ENCODE peak calls at places on chromosomes 6 and 20, in four cellular contexts. One of them, this sample, is unnamed.

GRCh38 chr6:11323666-11324452 is 91.4 kb upstream of the NEDD9 start:
- DNase-seq in GM12878: peak
- DNase-seq in K562: no peak
- DNase-seq in HCT116: no peak
- DNase-seq in this sample: no peak

GRCh38 chr20:6700563-6701328 is 66.7 kb upstream of the BMP2 start:
- DNase-seq in K562: no peak
- DNase-seq in GM12878: no peak
- DNase-seq in HCT116: no peak
- DNase-seq in this sample: no peak

GRCh38 chr20:13839421-13840092 is 54.7 kb downstream of the NDUFAF5 start:
- DNase-seq in K562: no peak
- DNase-seq in GM12878: no peak
- DNase-seq in HCT116: no peak
- DNase-seq in this sample: no peak

GRCh38 chr20:4961746-4962145 is 39.6 kb downstream of the SLC23A2 start:
- DNase-seq in K562: no peak
- DNase-seq in GM12878: no peak
- DNase-seq in HCT116: no peak
- DNase-seq in this sample: no peak

GRCh38 chr6:43942616-43943015 is 172.6 kb downstream of the VEGFA start:
- DNase-seq in GM12878: no peak
- DNase-seq in HCT116: no peak
- DNase-seq in K562: no peak
- DNase-seq in this sample: no peak

GRCh38 chr20:57622579-57623381 is 2.6 kb upstream of the ZBP1 start:
- DNase-seq in K562: peak
- DNase-seq in GM12878: no peak
- DNase-seq in HCT116: peak
- DNase-seq in this sample: peak

GRCh38 chr6:130968486-130968885 is 94.6 kb downstream of the EPB41L2 start:
- DNase-seq in HCT116: no peak
- DNase-seq in K562: no peak
- DNase-seq in GM12878: no peak
- DNase-seq in this sample: peak

GRCh38 chr20:46647469-46647868 is 3.8 kb downstream of the SLC13A3 start:
- DNase-seq in HCT116: no peak
- DNase-seq in GM12878: no peak
- DNase-seq in K562: no peak
- DNase-seq in this sample: no peak

GRCh38 chr20:21396921-21397340 is 395 bp downstream of the NKX2-4 start:
- DNase-seq in GM12878: no peak
- DNase-seq in HCT116: no peak
- DNase-seq in K562: no peak
- DNase-seq in this sample: peak

GRCh38 chr6:166627875-166628849 is 1.1 kb upstream of the RPS6KA2 start:
- DNase-seq in K562: peak
- DNase-seq in HCT116: no peak
- DNase-seq in GM12878: no peak
- DNase-seq in this sample: peak

GRCh38 chr6:26032387-26033131 is 54.7 kb upstream of the HFE start:
- DNase-seq in K562: no peak
- DNase-seq in GM12878: peak
- DNase-seq in HCT116: no peak
- DNase-seq in this sample: peak

GRCh38 chr6:25266425-25267135 is 12.6 kb upstream of the CARMIL1 start:
- DNase-seq in HCT116: no peak
- DNase-seq in GM12878: no peak
- DNase-seq in K562: no peak
- DNase-seq in this sample: no peak

GRCh38 chr6:134853111-134854055 is 96.5 kb downstream of the ALDH8A1 start:
- DNase-seq in GM12878: no peak
- DNase-seq in K562: no peak
- DNase-seq in HCT116: peak
- DNase-seq in this sample: no peak

GRCh38 chr6:131909408-131910218 is 41.6 kb downstream of the CCN2 start:
- DNase-seq in GM12878: no peak
- DNase-seq in K562: peak
- DNase-seq in HCT116: peak
- DNase-seq in this sample: peak

GRCh38 chr6:37630281-37630799 is 67.3 kb downstream of the MDGA1 start:
- DNase-seq in HCT116: peak
- DNase-seq in GM12878: no peak
- DNase-seq in K562: no peak
- DNase-seq in this sample: no peak

GRCh38 chr20:17556842-17557674 is 12.8 kb upstream of the DSTN start:
- DNase-seq in HCT116: no peak
- DNase-seq in GM12878: no peak
- DNase-seq in K562: no peak
- DNase-seq in this sample: no peak

GRCh38 chr6:29945421-29945820 is 3.1 kb downstream of the HLA-A start:
- DNase-seq in HCT116: no peak
- DNase-seq in K562: no peak
- DNase-seq in GM12878: no peak
- DNase-seq in this sample: no peak

GRCh38 chr20:41480054-41480770 is 113.6 kb upstream of the EMILIN3 start:
- DNase-seq in K562: no peak
- DNase-seq in HCT116: no peak
- DNase-seq in GM12878: no peak
- DNase-seq in this sample: no peak

GRCh38 chr20:47202765-47203667 is 153.5 kb downstream of the ZMYND8 start:
- DNase-seq in GM12878: no peak
- DNase-seq in HCT116: no peak
- DNase-seq in K562: no peak
- DNase-seq in this sample: no peak

GRCh38 chr6:11497881-11498280 is 39.7 kb upstream of the TMEM170B start:
- DNase-seq in K562: no peak
- DNase-seq in GM12878: no peak
- DNase-seq in HCT116: no peak
- DNase-seq in this sample: no peak

DNA sequence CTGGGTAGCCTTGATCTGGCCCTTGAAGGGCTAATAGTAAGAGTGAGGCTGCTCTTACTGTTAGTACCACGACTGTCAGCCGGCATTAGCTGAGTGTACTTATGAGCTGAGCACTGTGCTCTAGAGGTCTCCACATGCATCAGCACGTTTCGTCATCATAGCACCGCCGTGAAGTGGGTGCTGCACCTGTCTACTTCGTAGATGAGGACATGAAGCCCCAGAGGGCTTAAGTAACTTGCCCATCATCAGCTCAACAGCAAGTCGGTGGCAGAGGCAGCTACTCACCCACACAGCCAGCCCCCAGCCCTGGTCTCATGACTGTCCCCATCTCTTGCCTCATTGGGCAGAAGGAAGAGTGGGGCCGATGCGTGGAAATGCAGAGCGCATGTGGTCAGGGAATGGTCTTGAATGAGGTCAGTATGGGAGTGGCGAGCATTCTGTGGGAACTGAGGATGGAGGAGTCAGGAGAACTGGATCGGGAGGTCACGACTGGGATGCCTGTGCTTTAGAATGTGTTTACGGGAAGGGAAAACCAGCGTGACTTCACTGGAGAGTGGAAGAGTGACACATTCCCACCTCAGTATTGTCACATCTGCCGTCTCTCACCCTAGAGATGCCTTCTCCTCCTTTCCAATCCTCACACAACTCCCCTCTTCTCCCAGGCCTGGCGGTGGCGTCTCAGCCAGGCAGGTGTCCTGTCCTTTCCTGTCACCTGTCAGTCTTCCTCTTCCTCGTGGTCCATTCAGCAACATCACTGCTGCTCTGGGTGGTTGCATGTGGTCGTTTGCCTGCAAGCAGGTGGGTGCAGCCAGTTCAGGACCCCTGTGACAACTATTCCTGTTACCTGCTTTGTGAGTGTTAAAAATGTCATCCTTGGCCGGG is 6.0 kb downstream of the SYTL3 start:
- DNase-seq in HCT116: no peak
- DNase-seq in GM12878: no peak
- DNase-seq in K562: no peak
- DNase-seq in this sample: no peak
- H2AFZ ChIP-seq in HCT116: no peak
- H2AFZ ChIP-seq in GM12878: no peak
- H2AFZ ChIP-seq in K562: no peak
- H2AFZ ChIP-seq in this sample: no peak

GRCh38 chr6:54847799-54848597 is 1.4 kb downstream of the FAM83B start:
- DNase-seq in HCT116: peak
- DNase-seq in GM12878: no peak
- DNase-seq in K562: no peak
- DNase-seq in this sample: peak

GRCh38 chr6:54846857-54847721 is 518 bp downstream of the FAM83B start:
- DNase-seq in GM12878: no peak
- DNase-seq in HCT116: no peak
- DNase-seq in K562: no peak
- DNase-seq in this sample: peak

GRCh38 chr6:54850061-54850460 is 3.5 kb downstream of the FAM83B start:
- DNase-seq in GM12878: no peak
- DNase-seq in K562: no peak
- DNase-seq in HCT116: no peak
- DNase-seq in this sample: no peak

GRCh38 chr6:54846243-54846856 is at the start of gene FAM83B:
- DNase-seq in HCT116: peak
- DNase-seq in GM12878: no peak
- DNase-seq in K562: no peak
- DNase-seq in this sample: peak
- TF ChIP-seq REST in HCT116: no peak
- TF ChIP-seq REST in GM12878: no peak
- TF ChIP-seq REST in K562: no peak
- TF ChIP-seq REST in this sample: no peak

GRCh38 chr20:53623127-53623453 is 29.5 kb upstream of the ZNF217 start:
- DNase-seq in K562: no peak
- DNase-seq in HCT116: no peak
- DNase-seq in GM12878: no peak
- DNase-seq in this sample: no peak
- H2AFZ ChIP-seq in K562: peak
- H2AFZ ChIP-seq in HCT116: no peak
- H2AFZ ChIP-seq in GM12878: peak
- H2AFZ ChIP-seq in this sample: peak

GRCh38 chr6:16430661-16431089 is 192.3 kb downstream of the GMPR start:
- DNase-seq in HCT116: no peak
- DNase-seq in GM12878: no peak
- DNase-seq in K562: no peak
- DNase-seq in this sample: no peak
- TF ChIP-seq REST in HCT116: no peak
- TF ChIP-seq REST in GM12878: no peak
- TF ChIP-seq REST in K562: no peak
- TF ChIP-seq REST in this sample: no peak

DNA sequence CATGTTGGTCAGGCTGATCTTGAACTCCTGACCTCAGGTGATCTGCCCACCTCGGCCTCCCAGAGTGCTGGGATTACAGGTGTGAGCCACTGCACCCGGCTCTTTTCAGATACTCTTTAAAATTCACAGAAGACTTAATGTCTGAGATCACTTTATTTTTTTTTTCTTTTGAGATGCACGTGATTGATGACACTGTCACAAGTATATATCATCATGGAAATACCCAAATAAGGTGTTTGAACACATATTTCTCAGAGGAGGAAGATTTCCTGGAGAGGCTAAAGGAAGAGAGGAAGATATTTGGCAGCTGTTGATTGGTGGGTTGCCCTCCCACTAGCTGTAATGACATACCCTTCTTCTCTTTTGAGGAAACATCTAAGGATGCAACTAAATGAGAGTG is 225.9 kb upstream of the CITED2 start:
- DNase-seq in GM12878: no peak
- DNase-seq in K562: no peak
- DNase-seq in HCT116: no peak
- DNase-seq in this sample: no peak
- H2AFZ ChIP-seq in GM12878: no peak
- H2AFZ ChIP-seq in K562: no peak
- H2AFZ ChIP-seq in HCT116: no peak
- H2AFZ ChIP-seq in this sample: no peak

GRCh38 chr6:167925011-167925410 is 72.5 kb upstream of the KIF25 start:
- DNase-seq in HCT116: no peak
- DNase-seq in K562: no peak
- DNase-seq in GM12878: no peak
- DNase-seq in this sample: no peak

GRCh38 chr6:167932468-167933276 is 64.8 kb upstream of the KIF25 start:
- DNase-seq in GM12878: no peak
- DNase-seq in K562: no peak
- DNase-seq in HCT116: no peak
- DNase-seq in this sample: no peak

GRCh38 chr6:167927246-167927645 is 70.2 kb upstream of the KIF25 start:
- DNase-seq in HCT116: no peak
- DNase-seq in K562: no peak
- DNase-seq in GM12878: no peak
- DNase-seq in this sample: no peak

GRCh38 chr6:167930300-167930699 is 67.2 kb upstream of the KIF25 start:
- DNase-seq in K562: no peak
- DNase-seq in HCT116: no peak
- DNase-seq in GM12878: no peak
- DNase-seq in this sample: no peak

GRCh38 chr6:167928111-167928510 is 69.4 kb upstream of the KIF25 start:
- DNase-seq in K562: no peak
- DNase-seq in HCT116: no peak
- DNase-seq in GM12878: no peak
- DNase-seq in this sample: no peak
- TF ChIP-seq REST in K562: no peak
- TF ChIP-seq REST in HCT116: no peak
- TF ChIP-seq REST in GM12878: no peak
- TF ChIP-seq REST in this sample: no peak

GRCh38 chr6:111623046-111623718 is 17.5 kb upstream of the TRAF3IP2 start:
- DNase-seq in GM12878: no peak
- DNase-seq in HCT116: no peak
- DNase-seq in K562: no peak
- DNase-seq in this sample: no peak

GRCh38 chr6:111625099-111625416 is 19.4 kb upstream of the TRAF3IP2 start:
- DNase-seq in K562: no peak
- DNase-seq in GM12878: no peak
- DNase-seq in HCT116: no peak
- DNase-seq in this sample: no peak

GRCh38 chr6:111624391-111625098 is 18.9 kb upstream of the TRAF3IP2 start:
- DNase-seq in K562: no peak
- DNase-seq in GM12878: no peak
- DNase-seq in HCT116: no peak
- DNase-seq in this sample: no peak

GRCh38 chr6:111626446-111626845 is 20.8 kb upstream of the TRAF3IP2 start:
- DNase-seq in K562: no peak
- DNase-seq in GM12878: no peak
- DNase-seq in HCT116: no peak
- DNase-seq in this sample: no peak

GRCh38 chr6:111625511-111626331 is 20.0 kb upstream of the TRAF3IP2 start:
- DNase-seq in HCT116: no peak
- DNase-seq in GM12878: no peak
- DNase-seq in K562: no peak
- DNase-seq in this sample: no peak
- H2AFZ ChIP-seq in HCT116: no peak
- H2AFZ ChIP-seq in GM12878: no peak
- H2AFZ ChIP-seq in K562: no peak
- H2AFZ ChIP-seq in this sample: peak